ENCODE peak calls at places on chromosome X, in five cellular contexts. P is substantia nigra, T is anterior cingulate cortex, X is GM04504, A is Right ventricle myocardium inferior. F is an unnamed sample.

GRCh38 chrX:107596651-107597050 is 31.7 kb upstream of the PRPS1 start:
- DNase-seq in X (no peak), P (no peak), T (no peak), A (no peak), F (no peak)

GRCh38 chrX:123740006-123740405 is 7.2 kb upstream of the THOC2 start:
- DNase-seq in A (no peak), X (no peak), P (no peak), T (no peak), F (no peak)

GRCh38 chrX:16828126-16828908 is 41.8 kb downstream of the RBBP7 start:
- DNase-seq in A (no peak), T (no peak), P (no peak), X (no peak), F (no peak)

GRCh38 chrX:20693071-20693470 is 426.4 kb upstream of the RPS6KA3 start:
- DNase-seq in A (no peak), T (no peak), X (peak), P (no peak), F (no peak)

GRCh38 chrX:54695231-54695630 is 102.8 kb downstream of the ITIH6 start:
- DNase-seq in T (no peak), P (no peak), X (no peak), A (no peak), F (no peak)

GRCh38 chrX:46447384-46447783 is 97.8 kb downstream of the ZNF674 start:
- DNase-seq in X (no peak), T (no peak), A (no peak), P (no peak), F (no peak)

GRCh38 chrX:133335027-133335426 is 80.3 kb downstream of the GPC4 start:
- DNase-seq in T (peak), X (peak), P (peak), A (no peak), F (peak)

GRCh38 chrX:23783569-23784486 is 855 bp downstream of the SAT1 start:
- DNase-seq in X (no peak), T (no peak), P (no peak), A (no peak), F (no peak)

GRCh38 chrX:96994088-96994487 is 110.4 kb downstream of the RPA4 start:
- DNase-seq in P (no peak), T (no peak), A (no peak), X (no peak), F (no peak)

GRCh38 chrX:24877854-24878650 is 137.7 kb downstream of the ARX start:
- DNase-seq in P (no peak), X (no peak), A (no peak), T (no peak), F (no peak)

GRCh38 chrX:42783456-42783855 is 5.5 kb upstream of the PPP1R2C start:
- DNase-seq in T (no peak), A (no peak), X (no peak), P (no peak), F (no peak)

GRCh38 chrX:3124041-3124440 is 82.8 kb downstream of the ARSF start:
- DNase-seq in P (no peak), X (no peak), T (no peak), A (no peak), F (no peak)

GRCh38 chrX:132480581-132481203 is 8.1 kb downstream of the MBNL3 start:
- DNase-seq in P (peak), A (no peak), T (no peak), X (peak), F (no peak)

GRCh38 chrX:123013141-123013540 is 170.9 kb upstream of the GRIA3 start:
- DNase-seq in X (peak), T (no peak), A (no peak), P (no peak), F (no peak)

GRCh38 chrX:153333821-153334653 is at the start of gene ZNF275:
- DNase-seq in X (peak), P (peak), T (peak), A (peak), F (peak)

GRCh38 chrX:108167211-108167872 is 75.8 kb downstream of the ATG4A start:
- DNase-seq in A (no peak), T (no peak), P (no peak), X (peak), F (no peak)

GRCh38 chrX:56968980-56969379 is 26.4 kb downstream of the SPIN3 start:
- DNase-seq in X (no peak), A (no peak), T (no peak), P (no peak), F (no peak)

GRCh38 chrX:31555506-31555905 is 483.7 kb upstream of the FTHL17 start:
- DNase-seq in A (no peak), T (no peak), P (no peak), X (no peak), F (no peak)

GRCh38 chrX:109782994-109783711 is 50.1 kb upstream of the ACSL4 start:
- DNase-seq in T (no peak), A (no peak), P (no peak), X (no peak), F (no peak)

GRCh38 chrX:46601283-46601682 is 27.7 kb downstream of the CHST7 start:
- DNase-seq in A (no peak), P (no peak), T (no peak), X (no peak), F (peak)

GRCh38 chrX:110514498-110514897 is 155.8 kb downstream of the RTL9 start:
- DNase-seq in T (no peak), P (no peak), X (no peak), A (no peak), F (no peak)

GRCh38 chrX:9678215-9678980 is 87.2 kb downstream of the GPR143 start:
- DNase-seq in A (no peak), P (no peak), X (no peak), T (no peak), F (no peak)

GRCh38 chrX:42615161-42615563 is 162.8 kb downstream of the PPP1R2C start:
- DNase-seq in A (no peak), T (no peak), P (no peak), X (no peak), F (no peak)

GRCh38 chrX:23964177-23964576 is 56.4 kb downstream of the CXorf58 start:
- DNase-seq in P (no peak), X (no peak), A (no peak), T (no peak), F (no peak)

GRCh38 chrX:3549442-3549875 is 164.0 kb downstream of the PRKX start:
- DNase-seq in T (peak), X (peak), P (no peak), A (no peak), F (peak)

GRCh38 chrX:40005290-40006011 is 92.3 kb downstream of the BCOR start:
- DNase-seq in X (no peak), T (no peak), P (no peak), A (no peak), F (no peak)

GRCh38 chrX:136712631-136713030 is 64.7 kb downstream of the CD40LG start:
- DNase-seq in T (no peak), P (no peak), A (no peak), X (no peak), F (no peak)

GRCh38 chrX:149505671-149506070 is 565 bp upstream of the IDS start:
- DNase-seq in A (no peak), P (no peak), T (no peak), X (no peak), F (no peak)

F was measured in SK-N-SH.